ENCODE peak calls at places on chromosomes 3 and 15, in eight cellular contexts. I is DMS153, N is heart right ventricle, L is AG10803, S is IMR-90, O is hypothalamus, D is neuronal stem cell, G is ovary. Y is an unnamed sample.

GRCh38 chr3:182999767-183000166 is 19.4 kb upstream of the DCUN1D1 start:
- DNase-seq in G (no peak), O (no peak), S (no peak), L (no peak), I (no peak), N (no peak), D (no peak), Y (no peak)

GRCh38 chr3:73499787-73500186 is 125.0 kb downstream of the PDZRN3 start:
- DNase-seq in L (peak; percentile 58), N (no peak), I (no peak), S (no peak), O (no peak), D (no peak), G (no peak), Y (no peak)

GRCh38 chr3:191136347-191136746 is 62.7 kb upstream of the OSTN start:
- DNase-seq in L (peak; percentile 17), N (no peak), D (no peak), G (no peak), I (no peak), S (peak; percentile 18), O (no peak), Y (no peak)

GRCh38 chr3:126033051-126033745 is 50.7 kb downstream of the SLC41A3 start:
- DNase-seq in D (no peak), N (no peak), O (no peak), I (no peak), L (no peak), G (no peak), S (no peak), Y (no peak)

GRCh38 chr3:20320489-20320888 is 134.5 kb upstream of the SGO1 start:
- DNase-seq in D (no peak), G (no peak), O (no peak), L (no peak), I (no peak), N (no peak), S (no peak), Y (no peak)

GRCh38 chr3:105427332-105427731 is 60.6 kb downstream of the ALCAM start:
- DNase-seq in I (no peak), L (no peak), S (no peak), N (no peak), D (no peak), O (no peak), G (no peak), Y (no peak)

GRCh38 chr3:30523366-30523765 is 83.0 kb upstream of the TGFBR2 start:
- DNase-seq in O (no peak), G (no peak), S (no peak), D (no peak), I (no peak), N (no peak), L (no peak), Y (no peak)

GRCh38 chr15:64931381-64931780 is 19.7 kb downstream of the ANKDD1A start:
- DNase-seq in O (no peak), N (no peak), D (no peak), G (no peak), I (no peak), L (no peak), S (no peak), Y (no peak)

GRCh38 chr3:12405432-12406272 is 78.6 kb upstream of the TSEN2 start:
- DNase-seq in S (peak; percentile 97), I (no peak), N (peak; percentile 76), L (no peak), G (peak; percentile 64), D (no peak), O (peak; percentile 10), Y (no peak)

GRCh38 chr3:43289401-43289800 is 3.1 kb downstream of the SNRK start:
- DNase-seq in I (no peak), G (no peak), S (no peak), N (no peak), L (peak; percentile 67), O (no peak), D (no peak), Y (no peak)

GRCh38 chr3:194761384-194761783 is 75.7 kb downstream of the FAM43A start:
- DNase-seq in L (no peak), I (peak; percentile 39), O (no peak), S (no peak), N (no peak), G (no peak), D (no peak), Y (no peak)

GRCh38 chr15:90529369-90530249 is at the start of gene CRTC3:
- DNase-seq in N (peak; percentile 60), O (peak; percentile 66), D (peak; percentile 35), S (peak; percentile 48), L (peak; percentile 56), G (peak; percentile 76), I (no peak), Y (peak; percentile 66)

GRCh38 chr3:184337315-184337714 is at the start of gene FAM131A:
- DNase-seq in N (peak; percentile 53), O (peak; percentile 51), L (peak; percentile 50), D (no peak), I (no peak), S (peak; percentile 28), G (peak; percentile 75), Y (no peak)

GRCh38 chr3:82053236-82053635 is 291.8 kb upstream of the GBE1 start:
- DNase-seq in N (no peak), L (no peak), D (no peak), I (no peak), O (no peak), G (no peak), S (no peak), Y (no peak)

GRCh38 chr3:128498901-128499530 is 6.0 kb upstream of the GATA2 start:
- DNase-seq in L (no peak), G (no peak), I (no peak), N (no peak), O (no peak), D (no peak), S (no peak), Y (no peak)

GRCh38 chr3:150094150-150094932 is 123.6 kb upstream of the PFN2 start:
- DNase-seq in L (peak; percentile 77), O (no peak), G (no peak), N (no peak), D (no peak), I (peak; percentile 59), S (peak; percentile 71), Y (no peak)

GRCh38 chr15:79075256-79075655 is 15.3 kb downstream of the RASGRF1 start:
- DNase-seq in G (no peak), S (no peak), L (no peak), I (no peak), O (no peak), N (no peak), D (no peak), Y (no peak)

Y was measured in naive B cell.